ENCODE peak calls at places on chromosomes 3 and 15, in ten cellular contexts. A, U, G, M, P, Z, F, Y, V and C are unnamed samples. For H3K9me3, the result is how much of the 10 kb centered on the place peaks cover.

GRCh38 chr3:82462977-82463376 is 701.5 kb upstream of the GBE1 start:
- DNase-seq in V (no peak), P (no peak), M (no peak), Z (no peak), U (no peak), G (no peak), F (no peak), A (no peak), Y (no peak), C (peak)

GRCh38 chr15:77035584-77035983 is 35.3 kb downstream of the TSPAN3 start:
- DNase-seq in Y (no peak), F (peak), A (no peak), P (no peak), Z (no peak), G (no peak), M (no peak), U (no peak), V (no peak), C (no peak)

GRCh38 chr3:16059081-16059537 is 115.4 kb upstream of the GALNT15 start:
- DNase-seq in Y (no peak), M (no peak), A (no peak), P (no peak), Z (peak), U (no peak), F (no peak), G (no peak), V (peak), C (no peak)

GRCh38 chr3:147688868-147689267 is 279.7 kb downstream of the ZIC1 start:
- DNase-seq in G (no peak), F (no peak), V (no peak), Y (no peak), Z (no peak), M (no peak), A (no peak), P (no peak), U (no peak), C (no peak)

GRCh38 chr3:172332256-172333041 is 115.8 kb downstream of the GHSR start:
- DNase-seq in M (peak), F (peak), Y (peak), Z (peak), U (peak), A (peak), P (peak), V (peak), G (peak), C (peak)

GRCh38 chr3:159854500-159855124 is 134.0 kb upstream of the IL12A start:
- DNase-seq in M (no peak), G (peak), V (no peak), Z (peak), P (no peak), Y (no peak), F (no peak), U (no peak), A (no peak), C (no peak)

GRCh38 chr3:4976109-4976508 is 3.1 kb upstream of the BHLHE40 start:
- DNase-seq in Y (peak), P (peak), U (no peak), V (no peak), F (peak), A (peak), Z (peak), M (no peak), G (peak), C (peak)

GRCh38 chr3:55692958-55693558 is 206.0 kb upstream of the WNT5A start:
- DNase-seq in Z (peak), Y (no peak), G (peak), M (no peak), U (no peak), V (no peak), F (no peak), A (no peak), P (no peak), C (peak)

GRCh38 chr3:95048564-95048963 is 985.7 kb downstream of the NSUN3 start:
- DNase-seq in Y (no peak), G (no peak), P (no peak), U (no peak), F (no peak), M (no peak), A (no peak), V (no peak), Z (peak), C (no peak)

GRCh38 chr3:33940736-33941135 is 142.3 kb downstream of the PDCD6IP start:
- DNase-seq in A (no peak), F (no peak), P (no peak), V (no peak), G (no peak), U (no peak), Y (no peak), Z (no peak), M (no peak), C (peak)

GRCh38 chr3:101229681-101230080 is 90.7 kb downstream of the IMPG2 start:
- DNase-seq in M (no peak), A (no peak), V (no peak), U (no peak), Y (peak), P (no peak), F (no peak), G (peak), Z (no peak), C (peak)

GRCh38 chr3:184602406-184603155 is 41.0 kb downstream of the EPHB3 start:
- DNase-seq in G (peak), M (no peak), Z (no peak), U (no peak), V (peak), A (no peak), P (no peak), Y (no peak), F (no peak), C (no peak)

GRCh38 chr3:142888099-142888483 is 792 bp downstream of the PCOLCE2 start:
- DNase-seq in U (no peak), A (no peak), V (no peak), Y (no peak), Z (no peak), F (peak), M (no peak), P (peak), G (peak), C (peak)

GRCh38 chr3:124714218-124714853 is 15.9 kb upstream of the UMPS start:
- DNase-seq in A (no peak), M (no peak), F (no peak), Z (peak), G (peak), V (no peak), U (no peak), P (no peak), Y (no peak), C (no peak)

GRCh38 chr3:46934508-46935167 is 41.9 kb downstream of the CCDC12 start:
- DNase-seq in A (no peak), F (no peak), Z (no peak), Y (no peak), G (peak), M (no peak), P (no peak), V (peak), U (no peak), C (no peak)

GRCh38 chr3:174955513-174956001 is 96.4 kb downstream of the NAALADL2 start:
- DNase-seq in M (no peak), F (no peak), V (no peak), Y (peak), U (no peak), P (no peak), G (peak), A (peak), Z (peak), C (peak)

GRCh38 chr15:77037475-77038209 is 33.3 kb downstream of the TSPAN3 start:
- DNase-seq in A (no peak), Y (no peak), U (no peak), M (no peak), P (no peak), G (no peak), Z (no peak), V (no peak), F (peak), C (no peak)

GRCh38 chr3:153221748-153222162 is 59.7 kb downstream of the RAP2B start:
- DNase-seq in V (peak), G (peak), Z (peak), M (peak), Y (peak), P (no peak), A (no peak), F (peak), U (peak), C (peak)

GRCh38 chr15:64430000-64430735 is 30.2 kb upstream of the ZNF609 start:
- DNase-seq in U (peak), A (no peak), V (peak), P (peak), Z (peak), F (no peak), Y (peak), G (peak), M (peak), C (peak)

GRCh38 chr15:101059381-101060341 is 140.5 kb downstream of the LRRK1 start:
- DNase-seq in G (no peak), M (no peak), F (no peak), V (no peak), A (no peak), Z (no peak), Y (no peak), U (no peak), P (no peak), C (no peak)

GRCh38 chr3:143895805-143896204 is 47.5 kb upstream of the SLC9A9 start:
- DNase-seq in F (no peak), G (peak), Z (no peak), A (no peak), U (no peak), M (no peak), P (no peak), Y (no peak), V (no peak), C (peak)

GRCh38 chr3:11583638-11584046 is 60.1 kb downstream of the VGLL4 start:
- DNase-seq in F (no peak), Y (no peak), M (no peak), P (no peak), U (no peak), Z (peak), V (no peak), G (no peak), A (no peak), C (no peak)

GRCh38 chr15:96028620-96029019 is 301.9 kb upstream of the NR2F2 start:
- DNase-seq in G (no peak), Z (no peak), U (no peak), A (no peak), P (no peak), Y (no peak), F (no peak), V (no peak), M (no peak), C (no peak)

GRCh38 chr3:64046527-64046926 is 23.2 kb upstream of the PSMD6 start:
- DNase-seq in M (no peak), G (no peak), U (no peak), F (no peak), V (no peak), Z (no peak), A (no peak), P (no peak), Y (no peak), C (no peak)

GRCh38 chr3:126288314-126288713 is 68.9 kb downstream of the KLF15 start:
- DNase-seq in F (peak), P (no peak), Z (no peak), G (no peak), V (no peak), A (no peak), U (no peak), Y (no peak), M (no peak), C (peak)

GRCh38 chr15:33234019-33234418 is 39.5 kb upstream of the FMN1 start:
- DNase-seq in V (no peak), A (peak), F (no peak), P (no peak), M (no peak), Y (peak), Z (peak), U (no peak), G (peak), C (peak)

GRCh38 chr3:6770376-6770648 is 90.6 kb upstream of the GRM7 start:
- DNase-seq in Y (no peak), P (no peak), U (no peak), G (no peak), F (no peak), M (no peak), Z (no peak), A (no peak), V (no peak), C (no peak)

GRCh38 chr3:67781218-67781617 is 126.8 kb upstream of the SUCLG2 start:
- DNase-seq in Y (no peak), A (no peak), V (no peak), F (no peak), P (no peak), M (no peak), Z (no peak), G (no peak), U (no peak), C (no peak)

GRCh38 chr15:31347067-31347975 is 20.7 kb downstream of the KLF13 start:
- DNase-seq in Z (no peak), U (peak), A (no peak), P (no peak), G (no peak), V (no peak), F (no peak), M (peak), Y (peak), C (no peak)

GRCh38 chr15:48020166-48020565 is 100.6 kb upstream of the SLC24A5 start:
- DNase-seq in M (no peak), V (no peak), Z (no peak), U (no peak), Y (no peak), A (no peak), G (no peak), P (no peak), F (no peak), C (no peak)

GRCh38 chr15:39084683-39085530 is 496.0 kb upstream of the THBS1 start:
- DNase-seq in U (no peak), V (peak), G (peak), Y (no peak), M (no peak), Z (peak), P (no peak), F (peak), A (no peak), C (no peak)

GRCh38 chr3:85589145-85589544 is 630.4 kb downstream of the CADM2 start:
- DNase-seq in U (no peak), M (no peak), Z (peak), P (no peak), G (peak), Y (no peak), A (no peak), V (no peak), F (no peak), C (no peak)

GRCh38 chr3:24287728-24288450 is 206.8 kb downstream of the THRB start:
- DNase-seq in Z (no peak), Y (no peak), M (no peak), F (peak), A (no peak), U (no peak), P (no peak), V (no peak), G (no peak), C (no peak)

GRCh38 chr3:150097588-150097890 is 126.8 kb upstream of the PFN2 start:
- DNase-seq in F (no peak), A (no peak), G (peak), U (no peak), V (no peak), Z (peak), P (no peak), M (no peak), Y (no peak), C (no peak)

GRCh38 chr3:106589306-106589942 is 720.6 kb upstream of the CBLB start:
- DNase-seq in A (no peak), P (no peak), V (no peak), U (no peak), F (no peak), Z (peak), M (no peak), G (peak), Y (no peak), C (no peak)

GRCh38 chr3:133700351-133700750 is 38.6 kb upstream of the TOPBP1 start:
- DNase-seq in F (no peak), U (no peak), Z (no peak), Y (no peak), G (no peak), P (no peak), M (no peak), A (no peak), V (no peak), C (no peak)

GRCh38 chr15:23504003-23504402 is 57.0 kb upstream of the GOLGA6L2 start:
- DNase-seq in V (no peak), M (no peak), U (no peak), P (peak), Z (no peak), G (no peak), F (no peak), Y (no peak), A (no peak), C (no peak)
- H3K9me3 ChIP-seq in V (under half), M (under half), U (under half), P (under half), Z (under half), G (under half), F (under half), Y (under half), A (under half), C (under half)

GRCh38 chr3:112231727-112232126 is 62.3 kb downstream of the SLC9C1 start:
- DNase-seq in M (no peak), Z (no peak), V (no peak), P (no peak), A (no peak), G (no peak), F (no peak), U (no peak), Y (no peak), C (no peak)

GRCh38 chr3:112230033-112230432 is 64.0 kb downstream of the SLC9C1 start:
- DNase-seq in A (no peak), V (no peak), Z (no peak), U (no peak), Y (no peak), P (no peak), M (no peak), F (no peak), G (no peak), C (no peak)

GRCh38 chr3:112233083-112233482 is 60.9 kb downstream of the SLC9C1 start:
- DNase-seq in Y (no peak), A (no peak), G (no peak), M (no peak), U (no peak), V (no peak), F (no peak), Z (no peak), P (no peak), C (no peak)

GRCh38 chr3:112228786-112229185 is 65.2 kb downstream of the SLC9C1 start:
- DNase-seq in M (no peak), G (no peak), Y (no peak), F (no peak), P (no peak), A (no peak), Z (no peak), V (no peak), U (no peak), C (no peak)
- H3K9me3 ChIP-seq in M (under half), G (under half), Y (under half), F (under half), P (under half), A (under half), Z (under half), V (under half), U (under half), C (under half)

GRCh38 chr3:60659098-60659497 is 592.2 kb downstream of the FHIT start:
- DNase-seq in F (no peak), G (no peak), P (no peak), U (no peak), Y (no peak), M (no peak), Z (no peak), A (no peak), V (no peak), C (no peak)

GRCh38 chr3:60657972-60658371 is 593.3 kb downstream of the FHIT start:
- DNase-seq in F (no peak), Z (no peak), G (no peak), A (no peak), Y (no peak), M (no peak), U (no peak), P (no peak), V (no peak), C (no peak)

DNA sequence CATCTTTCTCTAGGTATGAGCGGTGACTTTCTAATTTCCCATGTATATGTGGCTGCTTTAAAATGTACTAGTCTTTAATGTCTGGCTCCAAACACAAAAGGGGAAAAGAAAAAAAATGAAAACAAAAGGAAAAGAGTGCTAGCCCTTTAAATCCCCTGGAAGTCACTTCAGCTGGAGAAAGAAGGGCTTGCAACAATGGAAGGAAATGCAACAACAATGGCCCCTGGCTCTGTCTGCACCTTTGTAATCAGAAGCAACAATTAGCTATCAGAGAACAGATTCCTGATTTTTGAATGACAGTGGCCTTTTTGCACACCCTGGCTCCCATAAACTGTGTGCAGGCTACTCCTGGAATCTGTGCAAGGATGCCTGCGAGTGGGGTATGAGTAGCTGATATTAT is 591.2 kb downstream of the FHIT start:
- DNase-seq in A (no peak), F (no peak), U (no peak), G (no peak), P (peak), V (no peak), Y (no peak), Z (no peak), M (no peak), C (no peak)
- H3K9me3 ChIP-seq in A (under half), F (under half), U (under half), G (under half), P (under half), V (under half), Y (under half), Z (under half), M (under half), C (under half)

DNA sequence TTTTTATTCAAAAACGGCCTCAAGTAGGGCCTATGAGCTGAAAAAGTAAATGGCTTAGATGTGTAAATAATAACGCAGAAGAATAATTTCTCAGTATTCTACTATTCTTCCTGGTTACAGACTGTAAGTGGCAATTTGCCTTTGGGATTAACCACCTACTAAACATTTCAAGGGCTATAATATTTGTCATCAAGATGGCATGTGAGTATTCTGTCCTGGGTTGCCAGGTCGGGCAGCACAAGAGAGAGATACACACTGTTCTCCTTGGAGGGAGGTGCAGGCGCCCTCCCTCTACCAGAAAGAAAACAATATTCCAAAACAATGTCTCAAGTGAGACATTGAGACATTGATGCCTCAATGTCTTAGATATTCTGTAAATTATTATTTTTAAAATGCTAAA is 278.4 kb downstream of the OCA2 start:
- DNase-seq in G (no peak), F (no peak), U (no peak), Z (peak), V (no peak), M (no peak), A (no peak), P (no peak), Y (no peak), C (no peak)
- H3K9me3 ChIP-seq in G (under half), F (under half), U (under half), Z (under half), V (under half), M (under half), A (under half), P (under half), Y (under half), C (under half)

GRCh38 chr15:66803749-66804148 is 101.7 kb downstream of the SMAD6 start:
- DNase-seq in U (no peak), M (no peak), F (no peak), V (no peak), Z (no peak), P (no peak), G (no peak), Y (no peak), A (no peak), C (no peak)
- H3K9me3 ChIP-seq in U (under half), M (under half), F (under half), V (under half), Z (under half), P (under half), G (under half), Y (under half), A (under half), C (under half)

DNA sequence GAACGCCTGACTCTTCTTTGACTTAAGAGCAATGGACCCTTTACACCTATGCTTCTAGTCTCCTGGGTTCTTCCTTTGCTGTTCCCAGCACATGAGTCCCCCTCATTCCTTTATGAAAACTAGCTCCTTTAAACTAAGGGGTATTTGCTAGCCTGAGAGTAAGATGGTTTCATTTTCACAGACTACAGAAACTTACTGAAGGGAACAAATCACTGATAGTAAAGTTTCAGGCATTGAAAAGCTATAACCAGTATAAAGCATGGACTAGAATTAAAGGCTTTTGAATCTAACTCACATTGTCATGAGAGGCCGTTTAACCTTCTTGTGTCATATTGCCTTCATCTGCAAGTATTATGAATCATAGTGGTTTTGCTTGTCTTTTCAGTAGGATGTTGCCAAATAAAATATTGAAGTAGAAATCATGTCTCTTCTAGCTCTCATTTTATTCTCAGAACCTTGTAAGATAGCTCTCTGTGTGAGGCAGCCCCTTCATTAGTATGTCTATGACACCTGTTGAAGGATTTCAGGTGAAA is 765.9 kb downstream of the NR2F2 start:
- DNase-seq in A (no peak), G (no peak), F (no peak), V (no peak), U (no peak), P (no peak), M (no peak), Y (no peak), Z (no peak), C (no peak)
- H3K9me3 ChIP-seq in A (under half), G (under half), F (under half), V (under half), U (under half), P (under half), M (under half), Y (under half), Z (under half), C (under half)